ENCODE peak calls at places on chromosomes 12 and 14, in six cellular contexts. A is pons, L is type B pancreatic cell, W is prostate gland, Q is ACHN, O is adrenal gland. F is an unnamed sample.
A peak's percentile ranks its signal among the peaks of the same experiment; 100 is the strongest.

GRCh38 chr14:70281938-70282337 is 77.5 kb downstream of the COX16 start:
- DNase-seq in L (no peak), A (peak; percentile 14), Q (no peak), W (no peak), O (no peak), F (no peak)

GRCh38 chr14:39265032-39265431 is 31.3 kb downstream of the MIA2 start:
- DNase-seq in W (no peak), A (peak; percentile 4), O (no peak), L (no peak), Q (peak; percentile 35), F (no peak)

GRCh38 chr12:639988-640387 is 23.3 kb downstream of the NINJ2 start:
- DNase-seq in W (no peak), Q (no peak), O (no peak), L (no peak), A (no peak), F (no peak)

GRCh38 chr14:53608369-53608768 is 348.3 kb downstream of the BMP4 start:
- DNase-seq in W (no peak), O (no peak), A (no peak), Q (no peak), L (no peak), F (no peak)

GRCh38 chr12:76878899-76879709 is at the start of gene CSRP2:
- DNase-seq in W (peak; percentile 91), A (peak; percentile 48), O (peak; percentile 83), Q (peak; percentile 97), L (peak; percentile 94), F (peak; percentile 86)

GRCh38 chr12:4271433-4272013 is 2.0 kb upstream of the CCND2 start:
- DNase-seq in L (no peak), A (no peak), O (peak; percentile 71), Q (no peak), W (no peak), F (no peak)

GRCh38 chr12:32901553-32901952 is 5.0 kb upstream of the PKP2 start:
- DNase-seq in W (peak; percentile 50), Q (peak; percentile 45), O (no peak), L (no peak), A (no peak), F (peak; percentile 80)

GRCh38 chr14:43735926-43736325 is 771.2 kb downstream of the FSCB start:
- DNase-seq in W (no peak), O (no peak), L (no peak), A (no peak), Q (no peak), F (no peak)

GRCh38 chr14:39843881-39844280 is 411.6 kb upstream of the FBXO33 start:
- DNase-seq in A (no peak), Q (no peak), L (no peak), W (no peak), O (no peak), F (no peak)

GRCh38 chr12:16939871-16940306 is 333.9 kb upstream of the LMO3 start:
- DNase-seq in L (no peak), Q (peak; percentile 95), W (no peak), A (no peak), O (peak; percentile 27), F (no peak)

GRCh38 chr12:121711925-121712461 is 559 bp upstream of the TMEM120B start:
- DNase-seq in O (peak; percentile 50), L (no peak), A (peak; percentile 41), Q (no peak), W (peak; percentile 13), F (no peak)

F was measured in NCI-H226.